ENCODE peak calls at places on chromosomes 3 and 15, in four cellular contexts. H is ascending aorta, E is lower lobe of right lung, D is aorta. X is an unnamed sample.
A peak's percentile ranks its signal among the peaks of the same experiment; 100 is the strongest.

GRCh38 chr15:25022233-25022632 is 67.4 kb downstream of the SNRPN start:
- DNase-seq in H (no peak), E (no peak), D (no peak), X (no peak)

GRCh38 chr15:55993804-55994539 is 560 bp upstream of the NEDD4 start:
- DNase-seq in H (no peak), E (no peak), D (no peak), X (no peak)

GRCh38 chr3:9600597-9600996 is 47.0 kb upstream of the LHFPL4 start:
- DNase-seq in H (no peak), E (peak; percentile 70), D (peak; percentile 45), X (peak; percentile 54)

GRCh38 chr3:179068779-179069530 is 2.7 kb downstream of the ZMAT3 start:
- DNase-seq in H (no peak), E (no peak), D (no peak), X (no peak)

GRCh38 chr15:37574985-37575384 is 359.5 kb upstream of the TMCO5A start:
- DNase-seq in H (no peak), E (no peak), D (no peak), X (no peak)

GRCh38 chr15:36557364-36557763 is 22.1 kb upstream of the CDIN1 start:
- DNase-seq in H (no peak), E (no peak), D (no peak), X (no peak)

GRCh38 chr3:71681224-71681668 is 44.0 kb downstream of the EIF4E3 start:
- DNase-seq in H (no peak), E (peak; percentile 67), D (peak; percentile 80), X (no peak)

GRCh38 chr15:40429068-40429707 is 11.6 kb upstream of the BAHD1 start:
- DNase-seq in H (no peak), E (no peak), D (no peak), X (no peak)

GRCh38 chr15:70493787-70494514 is 269.4 kb downstream of the UACA start:
- DNase-seq in H (no peak), E (no peak), D (peak; percentile 29), X (no peak)

GRCh38 chr3:126394179-126394976 is at the start of gene CFAP100:
- DNase-seq in H (no peak), E (peak; percentile 78), D (peak; percentile 78), X (peak; percentile 91)

GRCh38 chr15:70762469-70763119 is 764 bp downstream of the UACA start:
- DNase-seq in H (no peak), E (peak; percentile 57), D (peak; percentile 58), X (peak; percentile 25)

GRCh38 chr15:57213783-57214366 is 162.4 kb upstream of the CGNL1 start:
- DNase-seq in H (no peak), E (no peak), D (no peak), X (no peak)
- H3K27ac ChIP-seq in H (no peak overlapping the region), E (no peak overlapping the region), D (no peak overlapping the region), X (no peak overlapping the region)

GRCh38 chr15:78339559-78339958 is 594 bp upstream of the CRABP1 start:
- DNase-seq in H (no peak), E (no peak), D (peak; percentile 26), X (no peak)

GRCh38 chr15:78338756-78339155 is 1.4 kb upstream of the CRABP1 start:
- DNase-seq in H (no peak), E (no peak), D (peak; percentile 3), X (no peak)

GRCh38 chr15:78340243-78341056 is at the start of gene CRABP1:
- DNase-seq in H (no peak), E (no peak), D (peak; percentile 46), X (no peak)

GRCh38 chr15:78343431-78343830 is 3.3 kb downstream of the CRABP1 start:
- DNase-seq in H (no peak), E (no peak), D (peak; percentile 13), X (no peak)

DNA sequence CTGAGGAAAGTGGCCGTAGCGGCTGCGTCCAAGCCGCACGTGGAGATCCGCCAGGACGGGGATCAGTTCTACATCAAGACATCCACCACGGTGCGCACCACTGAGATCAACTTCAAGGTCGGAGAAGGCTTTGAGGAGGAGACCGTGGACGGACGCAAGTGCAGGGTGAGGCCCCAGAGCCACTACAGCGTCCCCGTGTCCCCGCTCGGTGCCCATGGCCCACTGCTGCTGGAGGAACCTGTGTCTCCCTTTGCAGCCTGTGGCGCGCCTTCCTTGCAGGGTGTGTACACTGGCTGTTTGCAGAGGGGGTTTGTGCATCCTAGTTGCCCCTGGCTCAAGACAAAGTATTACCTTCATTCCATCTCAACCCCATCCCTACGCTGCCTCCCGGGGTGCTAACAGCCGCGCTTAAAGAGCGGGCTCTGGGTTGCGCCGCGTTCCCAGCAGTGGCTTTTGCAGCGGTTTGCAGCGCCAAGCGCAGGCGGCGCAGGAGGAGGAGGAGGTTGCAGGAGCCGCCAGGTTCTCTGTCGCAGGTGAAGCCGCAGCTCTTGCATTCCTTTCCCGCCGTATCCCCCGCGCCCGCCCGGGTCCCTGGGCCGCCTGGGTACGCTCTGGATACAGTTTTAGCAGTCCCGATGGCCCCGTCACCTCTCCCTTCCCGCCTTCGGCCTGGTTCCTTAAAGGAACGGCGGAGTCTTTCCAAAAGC is 1.1 kb downstream of the CRABP1 start:
- DNase-seq in H (no peak), E (no peak), D (peak; percentile 29), X (no peak)
- H3K4me3 ChIP-seq in H (no peak overlapping the region), E (no peak overlapping the region), D (no peak overlapping the region), X (no peak overlapping the region)

DNA sequence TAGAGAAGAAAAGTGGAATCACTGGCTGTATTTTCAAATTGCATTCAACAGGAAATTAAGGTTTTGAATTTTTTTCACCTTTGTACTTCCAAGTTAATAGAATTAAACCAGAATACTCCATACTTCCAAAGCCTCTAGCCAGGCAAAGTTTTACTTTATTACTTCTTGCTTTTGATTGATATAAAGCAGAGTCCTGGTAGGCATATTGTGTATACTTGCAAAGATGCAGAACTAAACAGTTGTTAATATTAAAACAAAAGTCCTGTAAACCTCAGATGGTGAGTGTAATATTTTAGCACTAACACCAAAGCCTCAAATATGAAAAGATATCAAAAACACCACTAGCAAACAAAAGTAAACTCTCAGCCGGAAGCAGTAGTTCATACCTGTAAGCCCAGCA is 107.2 kb upstream of the C2CD4B start:
- DNase-seq in H (no peak), E (no peak), D (no peak), X (no peak)
- H3K9me3 ChIP-seq in H (peaks cover 29% of the 10 kb centered on the region), E (peaks cover 38% of the 10 kb centered on the region), D (peaks cover 15% of the 10 kb centered on the region), X (peaks cover 16% of the 10 kb centered on the region)

DNA sequence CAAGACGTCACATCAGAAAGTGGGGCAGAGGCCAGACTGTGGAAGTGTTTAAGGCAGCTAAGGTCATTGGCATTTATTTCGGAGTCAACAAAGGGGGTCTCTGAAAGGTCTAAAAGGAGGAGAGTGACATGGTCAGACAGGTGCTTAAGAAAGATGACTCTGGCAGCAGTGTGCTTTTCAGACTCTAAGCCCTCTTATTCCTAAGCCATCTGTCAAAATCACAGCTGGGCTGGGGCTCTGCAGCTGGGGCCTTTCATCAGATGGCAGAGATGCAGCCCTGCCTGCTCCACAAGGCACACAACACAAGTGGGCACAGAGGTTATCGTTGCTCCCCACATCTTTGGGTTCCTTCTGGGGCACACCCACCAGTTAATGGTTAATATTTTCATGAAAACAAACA is 14.0 kb downstream of the FBXL22 start:
- DNase-seq in H (no peak), E (no peak), D (no peak), X (no peak)
- H3K27ac ChIP-seq in H (peak overlapping the region; percentile 52), E (no peak overlapping the region), D (peak overlapping the region; percentile 9), X (peak overlapping the region; percentile 19)

DNA sequence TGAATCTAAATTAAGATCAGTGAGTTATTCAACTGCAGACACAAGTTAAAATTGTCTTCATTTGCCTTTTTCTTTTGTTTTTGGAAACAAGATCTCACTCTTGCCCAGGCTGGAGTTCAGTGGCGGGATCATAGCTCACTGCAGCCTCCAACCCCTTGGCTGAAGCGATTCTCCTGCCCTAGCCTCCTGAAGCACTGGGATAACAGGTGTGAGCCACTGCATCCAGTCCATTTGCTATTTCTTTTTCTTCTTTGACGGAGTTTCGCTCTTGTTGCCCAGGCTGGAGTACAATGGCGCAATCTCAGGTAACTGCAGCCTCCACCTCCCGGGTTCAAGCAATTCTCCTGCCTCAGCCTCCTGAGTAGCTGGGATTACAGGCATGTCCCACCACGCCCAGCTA is 10.3 kb downstream of the RNF168 start:
- DNase-seq in H (no peak), E (no peak), D (no peak), X (no peak)
- H3K4me3 ChIP-seq in H (no peak overlapping the region), E (no peak overlapping the region), D (no peak overlapping the region), X (no peak overlapping the region)

DNA sequence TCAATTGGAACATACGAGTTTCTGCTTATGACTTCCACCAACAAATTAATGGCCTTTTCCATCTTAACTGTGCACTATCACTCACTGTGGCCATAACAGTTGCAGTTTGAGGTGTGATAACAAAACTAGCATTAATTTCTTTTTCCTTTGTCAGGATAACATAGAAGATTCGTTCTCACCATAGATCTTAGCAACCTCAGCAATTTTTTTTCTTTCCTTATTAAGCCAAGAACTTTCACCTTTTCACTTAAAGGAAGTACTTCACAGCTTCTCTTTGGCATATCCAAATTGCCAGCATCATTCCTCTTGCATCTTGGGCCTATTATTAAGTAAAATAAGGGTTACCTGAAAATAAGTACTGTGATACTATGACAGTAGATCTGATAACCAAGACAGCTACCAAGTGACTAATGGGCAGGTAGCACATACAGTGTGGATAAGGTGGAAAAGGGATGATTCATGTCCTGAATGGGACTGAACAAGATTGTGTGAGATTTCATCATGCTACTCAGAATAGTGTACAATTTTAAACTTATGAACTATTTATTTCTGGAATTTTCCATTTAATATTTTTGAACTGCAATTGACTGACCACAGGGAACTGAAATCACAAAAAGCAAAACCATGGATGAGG is 46.6 kb downstream of the CEP70 start:
- DNase-seq in H (no peak), E (no peak), D (no peak), X (no peak)
- H3K9me3 ChIP-seq in H (peaks cover 59% of the 10 kb centered on the region), E (peaks cover 38% of the 10 kb centered on the region), D (peaks cover 1% of the 10 kb centered on the region), X (peaks cover 18% of the 10 kb centered on the region)

DNA sequence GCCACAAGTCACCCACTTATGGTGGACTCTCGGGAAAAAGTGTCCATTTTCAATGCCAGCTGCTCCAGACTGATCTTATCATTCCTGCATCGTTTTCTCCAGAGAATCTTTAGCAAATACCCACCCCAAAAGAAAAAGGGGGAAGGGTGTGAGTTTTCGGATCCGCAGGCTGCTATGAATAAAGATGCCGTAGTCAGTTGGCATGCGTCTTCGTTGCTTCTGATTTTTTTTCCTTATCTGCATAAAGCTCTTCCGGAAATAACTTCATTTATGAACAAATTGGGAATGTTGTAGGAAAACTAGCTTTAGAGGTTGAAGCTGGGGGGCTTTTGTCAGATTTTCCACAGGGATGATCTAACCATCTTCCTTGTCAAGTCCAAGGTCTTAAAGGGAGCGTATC is 22.4 kb upstream of the VILL start:
- DNase-seq in H (no peak), E (no peak), D (no peak), X (no peak)
- H3K27ac ChIP-seq in H (no peak overlapping the region), E (peak overlapping the region; percentile 13), D (no peak overlapping the region), X (no peak overlapping the region)

GRCh38 chr15:43516801-43517353 is 531 bp upstream of the MAP1A start:
- DNase-seq in H (no peak), E (no peak), D (no peak), X (no peak)

GRCh38 chr15:43514241-43515057 is 3.0 kb upstream of the MAP1A start:
- DNase-seq in H (no peak), E (no peak), D (peak; percentile 66), X (no peak)

GRCh38 chr15:43515731-43516130 is 1.7 kb upstream of the MAP1A start:
- DNase-seq in H (no peak), E (no peak), D (no peak), X (no peak)

GRCh38 chr15:43517354-43518072 is at the start of gene MAP1A:
- DNase-seq in H (no peak), E (no peak), D (peak; percentile 69), X (peak; percentile 81)

DNA sequence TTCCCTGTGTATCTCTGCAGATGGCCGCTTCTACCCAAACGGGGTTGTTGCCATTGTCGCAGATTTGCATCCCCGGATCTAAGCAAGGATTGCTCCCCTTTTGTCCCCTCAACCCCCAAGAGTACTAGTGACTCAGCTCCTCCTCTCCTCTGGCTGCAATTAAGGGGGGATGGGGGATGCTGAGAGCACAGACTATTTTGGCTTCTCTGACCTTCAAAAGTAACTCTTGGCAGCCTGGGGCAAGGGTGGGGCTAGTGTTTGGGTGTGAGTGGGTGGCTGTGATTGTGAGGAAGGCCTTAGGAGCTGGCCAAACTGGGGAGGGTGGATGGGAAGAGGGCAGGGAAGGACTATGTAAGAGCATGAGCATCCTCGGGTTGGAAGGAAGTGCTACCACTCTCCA is 1.2 kb upstream of the MAP1A start:
- DNase-seq in H (no peak), E (no peak), D (peak; percentile 75), X (no peak)
- H3K4me3 ChIP-seq in H (no peak overlapping the region), E (no peak overlapping the region), D (no peak overlapping the region), X (no peak overlapping the region)